ENCODE peak calls at places on chromosomes 5 and 9, in ten cellular contexts. A is T follicular helper cell; M is posterior vena cava; B is CD4-positive, CD25-positive, alpha-beta regulatory T cell; Y is iPS-NIHi11; S is NCI-H1417; R is A549; G is cardiac fibroblast; J is GM23248; U is RCC 7860. K is an unnamed sample.
A peak's percentile ranks its signal among the peaks of the same experiment; 100 is the strongest.

GRCh38 chr5:111345731-111346130 is 121.5 kb downstream of the CAMK4 start:
- DNase-seq in A (no peak), M (no peak), B (no peak), Y (no peak), S (no peak), R (no peak), G (peak; percentile 1), J (peak; percentile 45), U (no peak), K (no peak)

GRCh38 chr9:37916471-37917314 is 12.8 kb upstream of the SLC25A51 start:
- DNase-seq in A (no peak), M (peak; percentile 74), B (no peak), Y (no peak), S (no peak), R (no peak), G (peak; percentile 44), J (no peak), U (no peak), K (no peak)

GRCh38 chr9:29245351-29245750 is 1672.1 kb upstream of the C9orf72 start:
- DNase-seq in A (no peak), M (no peak), B (no peak), Y (no peak), S (no peak), R (no peak), G (no peak), J (no peak), U (no peak), K (no peak)

GRCh38 chr5:115186794-115187193 is 17.1 kb upstream of the TRIM36 start:
- DNase-seq in A (no peak), M (no peak), B (no peak), Y (no peak), S (no peak), R (no peak), G (no peak), J (peak; percentile 32), U (no peak), K (no peak)

GRCh38 chr9:117392992-117393391 is 21.9 kb downstream of the ASTN2 start:
- DNase-seq in A (no peak), M (no peak), B (no peak), Y (peak; percentile 37), S (no peak), R (no peak), G (no peak), J (no peak), U (no peak), K (no peak)

GRCh38 chr5:94993501-94993900 is 291.4 kb downstream of the MCTP1 start:
- DNase-seq in A (no peak), M (no peak), B (no peak), Y (no peak), S (no peak), R (no peak), G (no peak), J (no peak), U (no peak), K (no peak)

GRCh38 chr5:5317976-5318375 is 104.5 kb upstream of the ICE1 start:
- DNase-seq in A (no peak), M (no peak), B (no peak), Y (no peak), S (no peak), R (no peak), G (no peak), J (no peak), U (no peak), K (no peak)

GRCh38 chr5:67395790-67396418 is 199.3 kb upstream of the CD180 start:
- DNase-seq in A (no peak), M (no peak), B (no peak), Y (no peak), S (no peak), R (no peak), G (peak; percentile 34), J (no peak), U (no peak), K (no peak)

GRCh38 chr9:76756273-76756650 is 8.0 kb upstream of the PCA3 start:
- DNase-seq in A (no peak), M (no peak), B (no peak), Y (peak; percentile 55), S (peak; percentile 83), R (peak; percentile 42), G (peak; percentile 32), J (peak; percentile 68), U (no peak), K (no peak)

GRCh38 chr5:149782018-149782899 is 52.1 kb downstream of the PPARGC1B start:
- DNase-seq in A (no peak), M (no peak), B (no peak), Y (no peak), S (no peak), R (no peak), G (peak; percentile 68), J (peak; percentile 29), U (no peak), K (no peak)

GRCh38 chr5:91118802-91119201 is 264.3 kb downstream of the ARRDC3 start:
- DNase-seq in A (no peak), M (no peak), B (no peak), Y (no peak), S (no peak), R (no peak), G (no peak), J (peak; percentile 57), U (no peak), K (no peak)

GRCh38 chr5:68449380-68449779 is 233.8 kb downstream of the PIK3R1 start:
- DNase-seq in A (no peak), M (no peak), B (no peak), Y (no peak), S (no peak), R (no peak), G (peak; percentile 55), J (peak; percentile 55), U (no peak), K (no peak)

GRCh38 chr9:110093871-110094270 is 114.1 kb downstream of the C9orf152 start:
- DNase-seq in A (no peak), M (no peak), B (no peak), Y (no peak), S (no peak), R (no peak), G (no peak), J (no peak), U (no peak), K (no peak)

GRCh38 chr5:152443935-152444334 is 38.9 kb upstream of the NMUR2 start:
- DNase-seq in A (no peak), M (no peak), B (no peak), Y (peak; percentile 27), S (no peak), R (no peak), G (no peak), J (no peak), U (no peak), K (no peak)

GRCh38 chr5:173673295-173674170 is 57.1 kb upstream of the BOD1 start:
- DNase-seq in A (no peak), M (no peak), B (no peak), Y (no peak), S (peak; percentile 9), R (no peak), G (no peak), J (no peak), U (no peak), K (no peak)

K was measured in lower leg skin.